ENCODE peak calls at places on chromosomes 11 and 22, in nine cellular contexts. C is HepG2, J is HL-60, H is stomach, K is prostate gland, Q is GM23338, E is Panc1, U is transverse colon, F is spleen. A is an unnamed sample.

GRCh38 chr22:48888466-48889208 is 939.0 kb downstream of the BRD1 start:
- DNase-seq in C (no peak), J (no peak), H (no peak), K (no peak), Q (no peak), E (no peak), U (no peak), F (peak), A (peak)

GRCh38 chr11:114785820-114786219 is 107.5 kb downstream of the NXPE2 start:
- DNase-seq in C (no peak), J (no peak), H (no peak), K (no peak), Q (no peak), E (no peak), U (no peak), F (no peak), A (no peak)

GRCh38 chr11:8201524-8202365 is 32.9 kb upstream of the RIC3 start:
- DNase-seq in C (no peak), J (peak), H (no peak), K (no peak), Q (no peak), E (no peak), U (no peak), F (no peak), A (no peak)

GRCh38 chr11:61967177-61967923 is at the start of gene FTH1:
- DNase-seq in C (peak), J (peak), H (peak), K (peak), Q (peak), E (no peak), U (peak), F (peak), A (peak)

GRCh38 chr11:133955091-133955846 is 1.5 kb downstream of the IGSF9B start:
- DNase-seq in C (no peak), J (no peak), H (no peak), K (no peak), Q (peak), E (no peak), U (peak), F (no peak), A (peak)

GRCh38 chr11:7444582-7444981 is 40.7 kb upstream of the OLFML1 start:
- DNase-seq in C (no peak), J (no peak), H (no peak), K (no peak), Q (no peak), E (no peak), U (no peak), F (no peak), A (no peak)

GRCh38 chr11:78255919-78256318 is 67.2 kb downstream of the USP35 start:
- DNase-seq in C (no peak), J (no peak), H (no peak), K (no peak), Q (no peak), E (no peak), U (no peak), F (no peak), A (no peak)

GRCh38 chr11:65435330-65435931 is 12.8 kb downstream of the NEAT1 start:
- DNase-seq in C (no peak), J (no peak), H (no peak), K (peak), Q (no peak), E (no peak), U (peak), F (peak), A (peak)

GRCh38 chr11:35267504-35267903 is 128.5 kb downstream of the CD44 start:
- DNase-seq in C (no peak), J (no peak), H (no peak), K (no peak), Q (no peak), E (no peak), U (no peak), F (no peak), A (no peak)

GRCh38 chr11:65644837-65645236 is 6.9 kb downstream of the SIPA1 start:
- DNase-seq in C (no peak), J (no peak), H (no peak), K (no peak), Q (no peak), E (no peak), U (no peak), F (peak), A (no peak)

GRCh38 chr11:120564573-120565301 is 53.2 kb downstream of the GRIK4 start:
- DNase-seq in C (no peak), J (no peak), H (no peak), K (no peak), Q (peak), E (no peak), U (no peak), F (peak), A (no peak)

GRCh38 chr11:128424271-128424709 is 163.1 kb downstream of the ETS1 start:
- DNase-seq in C (no peak), J (no peak), H (no peak), K (no peak), Q (no peak), E (no peak), U (no peak), F (no peak), A (peak)

GRCh38 chr11:10350341-10350740 is 45.5 kb downstream of the ADM start:
- DNase-seq in C (peak), J (no peak), H (no peak), K (no peak), Q (peak), E (no peak), U (no peak), F (no peak), A (no peak)

GRCh38 chr11:93133710-93134109 is 64.1 kb downstream of the SLC36A4 start:
- DNase-seq in C (no peak), J (no peak), H (no peak), K (no peak), Q (no peak), E (no peak), U (no peak), F (no peak), A (no peak)

GRCh38 chr11:44387825-44388224 is 77.9 kb upstream of the ALX4 start:
- DNase-seq in C (no peak), J (no peak), H (no peak), K (no peak), Q (no peak), E (no peak), U (no peak), F (no peak), A (no peak)

GRCh38 chr11:103370076-103370475 is 260.9 kb downstream of the DYNC2H1 start:
- DNase-seq in C (no peak), J (peak), H (no peak), K (no peak), Q (no peak), E (no peak), U (no peak), F (no peak), A (no peak)

GRCh38 chr11:62806611-62807121 is 1.4 kb upstream of the NXF1 start:
- DNase-seq in C (no peak), J (peak), H (no peak), K (no peak), Q (no peak), E (no peak), U (peak), F (no peak), A (peak)

GRCh38 chr11:128029219-128029722 is 558.1 kb downstream of the ETS1 start:
- DNase-seq in C (no peak), J (no peak), H (no peak), K (no peak), Q (no peak), E (no peak), U (no peak), F (no peak), A (no peak)

GRCh38 chr11:6319879-6320410 is 356 bp downstream of the CAVIN3 start:
- DNase-seq in C (no peak), J (no peak), H (peak), K (peak), Q (peak), E (no peak), U (peak), F (peak), A (peak)

GRCh38 chr11:71153005-71153395 is 99.4 kb downstream of the SHANK2 start:
- DNase-seq in C (peak), J (no peak), H (no peak), K (no peak), Q (peak), E (no peak), U (peak), F (no peak), A (peak)

GRCh38 chr11:65109231-65110198 is 2.2 kb upstream of the TM7SF2 start:
- DNase-seq in C (no peak), J (no peak), H (no peak), K (no peak), Q (no peak), E (no peak), U (no peak), F (peak), A (no peak)

GRCh38 chr22:31162015-31162765 is 2.2 kb downstream of the RNF185 start:
- DNase-seq in C (no peak), J (no peak), H (no peak), K (no peak), Q (no peak), E (no peak), U (no peak), F (no peak), A (no peak)

DNA sequence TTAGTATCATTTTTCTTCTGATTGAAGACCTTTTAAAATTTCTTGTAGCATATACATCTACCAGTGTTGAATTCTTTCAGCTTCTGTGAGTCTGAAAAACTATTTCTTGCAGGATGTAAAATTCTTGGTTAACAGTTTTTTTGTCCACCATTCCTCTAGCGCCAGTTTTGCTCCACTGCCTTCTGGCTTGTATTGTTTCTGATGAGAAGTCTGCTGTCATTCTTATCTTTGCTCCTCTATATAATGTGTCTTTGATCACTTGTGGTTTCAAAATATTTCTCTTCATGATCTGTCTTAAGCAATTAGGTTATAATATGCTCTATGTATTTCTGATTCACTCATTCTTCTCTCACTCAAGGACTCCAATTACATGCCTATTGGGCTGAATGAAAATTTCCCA is 152.3 kb downstream of the INSC start:
- DNase-seq in C (no peak), J (no peak), H (no peak), K (no peak), Q (no peak), E (no peak), U (no peak), F (no peak), A (no peak)
- H3K27ac ChIP-seq in C (no peak), J (no peak), H (no peak), K (no peak), Q (no peak), E (no peak), U (no peak), F (no peak), A (no peak)

DNA sequence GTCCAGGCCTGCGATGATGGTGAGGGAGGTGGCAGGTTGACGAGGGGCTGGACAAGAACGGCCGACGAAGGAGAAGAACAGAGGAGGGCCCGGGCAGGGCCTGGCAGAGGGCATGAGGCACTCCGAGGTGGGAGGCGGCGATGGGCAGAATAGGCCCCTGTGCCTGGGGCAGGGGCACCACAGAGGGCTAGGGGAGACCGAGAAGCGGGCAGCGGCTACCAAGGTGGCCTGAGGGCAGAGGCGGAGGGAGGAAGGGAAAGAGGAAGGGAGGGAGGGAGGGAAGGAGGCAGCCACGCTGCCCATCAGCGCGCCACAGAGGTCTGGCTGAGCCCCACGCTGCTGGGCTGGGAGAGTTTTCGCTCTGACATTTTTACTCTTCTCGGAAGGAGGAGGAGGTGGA is 11.3 kb downstream of the LSP1 start:
- DNase-seq in C (no peak), J (no peak), H (no peak), K (no peak), Q (no peak), E (no peak), U (no peak), F (peak), A (no peak)
- H3K4me3 ChIP-seq in C (no peak), J (no peak), H (peak), K (no peak), Q (no peak), E (no peak), U (peak), F (peak), A (peak)

DNA sequence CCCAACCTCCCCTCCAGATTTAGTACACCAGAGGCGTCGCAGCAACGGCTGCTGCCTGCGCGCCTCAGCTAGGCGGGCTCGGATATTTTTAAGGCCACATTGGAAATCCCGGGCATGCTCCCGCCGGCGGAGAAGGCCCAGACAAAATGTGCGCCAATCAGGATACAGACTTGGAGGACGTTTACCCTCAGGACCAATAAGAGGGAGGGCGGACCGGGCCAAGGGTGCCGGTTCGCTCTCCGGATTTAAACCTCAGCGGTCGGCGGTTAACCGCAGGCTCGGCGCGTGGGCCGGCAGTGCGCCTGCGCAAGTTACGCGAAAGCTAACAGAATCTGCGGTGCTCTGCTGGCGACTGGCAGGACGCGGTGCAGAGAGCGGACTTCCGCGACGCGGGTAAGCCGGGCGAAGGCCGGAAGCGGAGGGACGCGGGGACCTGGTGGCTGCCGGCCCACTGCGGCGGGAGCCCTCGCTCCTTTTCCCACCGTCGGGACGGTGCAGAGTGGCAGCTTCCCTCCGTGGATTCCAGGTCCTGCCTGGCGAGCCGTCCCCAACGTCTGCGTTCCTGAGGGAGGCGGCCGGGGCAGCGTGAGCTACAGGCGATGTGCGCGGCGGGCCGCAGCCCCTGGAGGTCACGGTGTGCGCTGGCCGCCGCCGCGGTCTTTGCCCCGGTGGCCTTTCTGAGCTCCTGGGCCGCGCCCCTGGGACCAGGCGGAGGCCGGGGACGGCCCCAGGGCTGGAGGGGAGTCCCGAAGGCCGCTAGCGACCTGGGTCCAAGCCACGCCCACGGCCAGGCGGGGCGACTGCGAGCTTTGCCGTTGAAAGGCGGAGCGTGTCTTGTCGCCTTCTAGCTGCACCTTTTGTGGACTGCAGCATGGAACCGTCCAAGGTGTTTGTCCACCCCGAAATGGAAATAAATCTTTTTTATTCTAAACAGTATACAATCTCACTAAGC is at the start of gene HYLS1:
- DNase-seq in C (peak), J (peak), H (peak), K (peak), Q (peak), E (peak), U (peak), F (peak), A (peak)
- TF ChIP-seq POLR2AphosphoS5 in C (peak), J (peak), H (peak), K (peak), Q (peak), E (peak), U (peak), F (peak), A (peak)

GRCh38 chr22:37533995-37534394 is 14.8 kb upstream of the CARD10 start:
- DNase-seq in C (no peak), J (peak), H (no peak), K (no peak), Q (no peak), E (no peak), U (no peak), F (no peak), A (no peak)

GRCh38 chr22:37534445-37534844 is 15.2 kb upstream of the CARD10 start:
- DNase-seq in C (no peak), J (no peak), H (no peak), K (no peak), Q (no peak), E (no peak), U (no peak), F (no peak), A (no peak)

GRCh38 chr22:37538590-37539357 is 19.6 kb upstream of the CARD10 start:
- DNase-seq in C (peak), J (peak), H (peak), K (peak), Q (peak), E (no peak), U (peak), F (peak), A (peak)

GRCh38 chr22:37529652-37530345 is 10.6 kb upstream of the CARD10 start:
- DNase-seq in C (no peak), J (peak), H (no peak), K (peak), Q (no peak), E (no peak), U (peak), F (no peak), A (no peak)

DNA sequence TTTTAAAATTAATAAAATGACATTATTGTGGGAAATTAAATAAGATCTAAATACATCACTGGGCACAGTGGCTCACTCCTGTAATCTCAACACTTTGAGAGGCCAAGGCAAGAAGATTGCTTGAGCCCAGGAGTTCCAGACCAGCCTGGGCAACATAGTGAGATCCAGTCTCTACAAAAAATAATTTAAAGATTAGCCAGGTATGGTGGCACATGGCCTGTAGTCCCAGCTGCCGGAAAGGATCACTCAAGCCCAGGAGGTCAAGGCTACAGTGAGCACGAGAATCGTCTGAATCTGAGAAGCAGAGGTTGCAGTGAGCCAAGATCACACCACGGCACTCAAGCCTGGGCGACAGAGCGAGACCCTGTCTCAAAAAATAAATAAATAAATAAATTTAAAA is 15.9 kb upstream of the CARD10 start:
- DNase-seq in C (no peak), J (no peak), H (no peak), K (no peak), Q (no peak), E (no peak), U (no peak), F (no peak), A (no peak)
- H3K27ac ChIP-seq in C (no peak), J (no peak), H (no peak), K (no peak), Q (no peak), E (no peak), U (no peak), F (no peak), A (no peak)

GRCh38 chr22:50325444-50326224 is 1.2 kb downstream of the DENND6B start:
- DNase-seq in C (no peak), J (no peak), H (no peak), K (no peak), Q (no peak), E (no peak), U (no peak), F (no peak), A (no peak)
- H3K4me3 ChIP-seq in C (peak), J (no peak), H (peak), K (no peak), Q (peak), E (peak), U (no peak), F (peak), A (no peak)

DNA sequence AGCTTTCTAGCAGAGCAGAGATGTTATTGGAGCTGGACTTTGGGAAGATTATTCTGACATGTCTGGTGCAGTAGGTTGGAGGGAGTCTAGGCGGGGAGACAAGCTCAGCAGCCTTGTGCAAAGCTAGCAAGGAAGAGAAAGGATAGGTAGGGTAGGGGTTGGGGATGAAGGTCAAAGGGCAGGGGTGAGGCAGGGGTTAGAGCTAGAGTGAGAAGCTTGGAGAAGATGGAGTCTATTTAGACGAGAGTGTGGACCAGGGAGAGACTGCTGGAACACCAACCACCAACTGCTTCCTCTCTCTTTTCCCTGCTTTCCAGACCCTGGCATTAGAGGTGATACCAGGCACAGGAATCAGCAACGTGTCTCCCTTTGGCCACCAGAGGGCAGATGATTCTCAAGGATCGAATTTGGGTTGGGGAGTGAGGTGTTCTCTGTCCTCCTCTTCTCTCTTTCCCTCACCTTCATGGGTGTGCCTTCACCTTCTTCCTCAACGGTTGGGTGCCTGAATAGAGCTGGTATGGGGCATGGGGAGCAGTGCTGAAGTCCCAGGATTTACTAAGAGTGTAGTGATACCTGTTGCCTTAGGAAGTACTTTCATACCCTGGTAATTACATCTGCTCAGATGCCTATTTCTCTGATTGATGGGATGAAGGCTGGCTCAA is 1.8 kb upstream of the MARK2 start:
- DNase-seq in C (peak), J (peak), H (peak), K (peak), Q (peak), E (peak), U (peak), F (peak), A (peak)
- TF ChIP-seq POLR2AphosphoS5 in C (no peak), J (no peak), H (peak), K (peak), Q (no peak), E (no peak), U (no peak), F (peak), A (no peak)

DNA sequence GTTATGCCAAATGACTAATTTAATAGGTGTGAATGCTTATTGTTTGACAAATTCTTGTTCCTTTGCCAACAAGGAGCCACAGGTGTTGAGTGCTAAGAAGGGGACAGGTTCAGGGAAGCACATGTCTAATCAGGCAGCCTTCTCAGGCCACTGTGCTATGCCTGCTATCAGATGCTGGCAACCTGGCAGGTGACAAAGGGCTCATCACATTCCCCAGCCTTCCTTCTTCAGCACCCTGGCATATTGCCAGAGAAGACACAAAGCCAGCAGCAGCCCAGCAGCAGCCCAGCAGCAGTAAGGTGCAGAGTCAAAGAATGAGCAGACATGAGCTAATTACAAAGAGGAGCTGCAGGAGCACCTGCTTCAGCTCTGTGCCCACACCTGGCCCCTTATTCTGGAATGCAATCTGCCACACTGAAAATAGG is 68.2 kb downstream of the GUCY1A2 start:
- DNase-seq in C (no peak), J (no peak), H (no peak), K (no peak), Q (no peak), E (no peak), U (no peak), F (no peak), A (no peak)
- H3K27ac ChIP-seq in C (no peak), J (no peak), H (no peak), K (no peak), Q (no peak), E (no peak), U (no peak), F (no peak), A (no peak)

A was measured in sigmoid colon.